ENCODE peak calls at places on chromosomes 16 and 17, in four cellular contexts. K is HFF-Myc, C is right atrium auricular region, J is fibroblast of the aortic adventitia. Q is an unnamed sample.

GRCh38 chr17:8698142-8699050 is 46.2 kb downstream of the CCDC42 start:
- DNase-seq in K (peak), C (peak), J (peak), Q (peak)

GRCh38 chr16:12461201-12461600 is 342.5 kb downstream of the CPPED1 start:
- DNase-seq in K (no peak), C (no peak), J (no peak), Q (no peak)

GRCh38 chr16:3751878-3752277 is 34.6 kb upstream of the TRAP1 start:
- DNase-seq in K (no peak), C (no peak), J (no peak), Q (no peak)

GRCh38 chr16:65579050-65579449 is 457.2 kb upstream of the CDH11 start:
- DNase-seq in K (no peak), C (no peak), J (no peak), Q (no peak)

GRCh38 chr17:3810019-3810418 is 9.0 kb upstream of the ITGAE start:
- DNase-seq in K (no peak), C (no peak), J (no peak), Q (no peak)

GRCh38 chr16:561957-562938 is 2.1 kb downstream of the PRR35 start:
- DNase-seq in K (no peak), C (no peak), J (no peak), Q (no peak)

GRCh38 chr16:19210968-19211367 is 42.9 kb downstream of the SYT17 start:
- DNase-seq in K (no peak), C (no peak), J (no peak), Q (no peak)

GRCh38 chr16:10575506-10576130 is 4.8 kb downstream of the EMP2 start:
- DNase-seq in K (no peak), C (no peak), J (peak), Q (no peak)

GRCh38 chr17:55527520-55528118 is 16.4 kb upstream of the SMIM36 start:
- DNase-seq in K (peak), C (no peak), J (peak), Q (no peak)

GRCh38 chr17:76547642-76548202 is 7.9 kb downstream of the PRCD start:
- DNase-seq in K (no peak), C (no peak), J (no peak), Q (no peak)
- TF ChIP-seq CTCF in K (no peak), C (no peak), J (no peak), Q (no peak)

GRCh38 chr16:26645629-26646028 is 421.1 kb upstream of the C16orf82 start:
- DNase-seq in K (no peak), C (peak), J (no peak), Q (no peak)
- TF ChIP-seq CTCF in K (no peak), C (no peak), J (no peak), Q (no peak)

DNA sequence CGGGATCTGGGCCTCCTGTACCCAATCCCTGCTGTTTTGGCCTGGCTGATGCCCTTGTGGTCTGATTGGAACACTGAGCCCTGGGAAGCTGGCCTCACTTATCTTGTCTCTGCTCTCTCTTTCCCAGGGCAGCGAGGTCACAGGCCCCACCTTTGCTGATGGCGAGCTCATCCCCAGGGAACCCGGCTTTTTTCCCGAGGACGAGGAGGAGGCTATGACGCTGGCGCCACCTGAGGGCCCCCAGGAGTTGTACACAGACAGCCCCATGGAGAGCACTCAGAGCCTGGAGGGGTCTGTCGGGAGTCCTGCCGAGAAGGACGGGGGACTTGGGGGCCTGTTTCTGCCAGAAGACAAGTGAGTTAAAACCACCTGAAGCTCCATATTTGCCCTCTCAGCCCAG is 126.0 kb downstream of the RAB11FIP4 start:
- DNase-seq in K (no peak), C (no peak), J (no peak), Q (no peak)
- TF ChIP-seq CTCF in K (peak), C (no peak), J (peak), Q (no peak)

GRCh38 chr17:81726004-81726403 is 13.9 kb downstream of the SLC25A10 start:
- DNase-seq in K (no peak), C (no peak), J (no peak), Q (no peak)
- TF ChIP-seq CTCF in K (no peak), C (no peak), J (no peak), Q (no peak)

GRCh38 chr17:2337811-2338657 is 733 bp downstream of the SGSM2 start:
- DNase-seq in K (no peak), C (no peak), J (peak), Q (peak)

GRCh38 chr17:2337152-2337810 is at the start of gene SGSM2:
- DNase-seq in K (no peak), C (no peak), J (peak), Q (peak)

GRCh38 chr17:2335726-2336214 is 487 bp downstream of the TSR1 start:
- DNase-seq in K (no peak), C (no peak), J (no peak), Q (no peak)

GRCh38 chr17:2331303-2331702 is 5.0 kb downstream of the TSR1 start:
- DNase-seq in K (no peak), C (no peak), J (no peak), Q (no peak)

GRCh38 chr17:2336215-2337151 is at the start of gene TSR1:
- DNase-seq in K (peak), C (peak), J (peak), Q (peak)
- TF ChIP-seq CTCF in K (no peak), C (no peak), J (peak), Q (peak)

DNA sequence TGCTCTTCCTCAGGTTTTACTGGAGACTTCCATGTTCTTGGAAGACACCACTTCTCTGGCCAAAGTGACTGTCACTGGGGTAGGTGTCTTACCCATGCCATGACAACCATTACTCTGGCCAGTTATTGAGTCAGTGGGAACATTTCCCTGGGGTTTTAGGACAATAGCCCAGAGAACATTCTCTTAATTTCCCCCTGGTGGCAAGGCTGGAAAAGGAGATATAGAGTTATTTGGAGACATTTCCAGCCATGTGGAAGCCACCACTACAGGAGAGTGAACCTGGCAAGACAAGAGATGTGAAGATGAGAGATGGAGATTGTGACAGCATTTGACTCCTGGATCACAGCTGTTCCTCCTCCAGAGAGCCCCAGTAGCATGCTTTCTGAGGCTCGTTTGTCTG is 106.2 kb downstream of the CDK5R1 start:
- DNase-seq in K (no peak), C (no peak), J (no peak), Q (no peak)
- TF ChIP-seq CTCF in K (peak), C (no peak), J (no peak), Q (no peak)

DNA sequence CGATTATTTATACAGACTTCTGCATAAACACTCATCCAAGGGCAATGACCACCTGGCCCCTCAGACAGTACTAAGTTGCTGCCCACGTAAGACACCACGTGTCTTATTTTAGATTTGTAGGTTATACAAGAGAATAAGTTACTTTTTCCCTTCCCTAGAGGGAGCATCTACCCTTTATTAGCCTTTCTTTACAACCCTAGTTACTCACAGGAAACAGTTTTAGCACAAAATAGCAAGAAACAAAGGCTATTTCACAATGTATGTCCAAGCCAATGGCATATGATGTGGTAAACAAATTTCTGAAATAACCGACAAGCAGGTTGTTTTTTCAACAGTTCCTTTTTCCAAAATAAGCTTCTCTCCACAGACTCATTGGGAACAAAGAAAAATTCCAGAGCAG is 50.1 kb upstream of the ERN1 start:
- DNase-seq in K (no peak), C (no peak), J (peak), Q (no peak)
- TF ChIP-seq CTCF in K (no peak), C (no peak), J (peak), Q (no peak)

GRCh38 chr17:17987187-17987896 is 14.7 kb downstream of the DRC3 start:
- DNase-seq in K (no peak), C (no peak), J (no peak), Q (no peak)

GRCh38 chr17:17983776-17984175 is 11.1 kb downstream of the DRC3 start:
- DNase-seq in K (no peak), C (no peak), J (no peak), Q (no peak)

GRCh38 chr17:17985153-17985552 is 12.5 kb downstream of the DRC3 start:
- DNase-seq in K (no peak), C (no peak), J (no peak), Q (no peak)

GRCh38 chr17:17983376-17983775 is 10.7 kb downstream of the DRC3 start:
- DNase-seq in K (no peak), C (no peak), J (no peak), Q (no peak)

GRCh38 chr17:17985555-17985954 is 12.9 kb downstream of the DRC3 start:
- DNase-seq in K (no peak), C (no peak), J (no peak), Q (no peak)
- TF ChIP-seq CTCF in K (peak), C (no peak), J (peak), Q (no peak)

DNA sequence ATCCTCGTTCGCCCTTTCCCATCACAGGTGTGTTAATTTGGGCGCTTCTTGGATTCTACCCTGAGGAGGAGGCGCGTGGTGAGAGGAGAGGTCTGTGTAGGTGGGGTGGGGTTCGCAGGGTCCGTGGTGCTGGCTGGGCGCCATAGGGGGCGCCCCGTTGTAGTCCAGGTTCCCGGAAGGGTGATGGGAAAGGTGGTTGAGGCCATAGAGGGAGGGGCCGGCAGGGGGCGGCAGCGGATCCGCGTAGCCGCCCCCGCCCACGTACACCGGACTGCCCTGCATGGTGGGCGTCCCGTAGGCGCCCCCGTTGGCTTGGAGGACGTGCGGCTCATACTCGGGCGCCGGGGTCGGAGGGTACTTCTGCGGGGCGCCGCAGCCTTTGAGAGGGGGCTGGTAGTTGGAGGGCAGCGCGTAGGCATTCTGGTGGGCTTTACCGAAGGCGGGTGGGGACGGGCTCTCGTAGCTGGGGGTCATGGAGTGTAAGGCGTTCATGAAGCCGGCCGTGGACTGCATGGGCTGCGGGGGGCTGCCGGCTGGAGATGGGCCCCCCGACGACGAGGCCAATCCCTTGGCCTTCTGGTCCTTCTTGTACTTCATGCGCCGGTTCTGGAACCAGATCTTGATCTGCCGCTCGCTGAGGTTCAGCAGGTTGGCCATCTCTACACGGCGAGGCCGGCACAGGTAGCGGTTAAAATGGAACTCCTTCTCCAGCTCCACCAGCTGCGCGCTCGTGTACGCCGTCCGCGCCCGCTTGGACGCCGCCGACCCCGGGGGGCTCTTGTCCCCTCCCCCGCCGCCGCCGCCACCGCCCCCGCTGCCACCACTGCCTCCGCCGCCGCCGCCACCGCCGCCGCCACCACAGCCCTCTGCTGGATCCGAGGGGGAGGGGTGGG is 5.7 kb upstream of the HOXB2 start:
- DNase-seq in K (no peak), C (no peak), J (no peak), Q (no peak)
- TF ChIP-seq CTCF in K (no peak), C (no peak), J (peak), Q (no peak)

DNA sequence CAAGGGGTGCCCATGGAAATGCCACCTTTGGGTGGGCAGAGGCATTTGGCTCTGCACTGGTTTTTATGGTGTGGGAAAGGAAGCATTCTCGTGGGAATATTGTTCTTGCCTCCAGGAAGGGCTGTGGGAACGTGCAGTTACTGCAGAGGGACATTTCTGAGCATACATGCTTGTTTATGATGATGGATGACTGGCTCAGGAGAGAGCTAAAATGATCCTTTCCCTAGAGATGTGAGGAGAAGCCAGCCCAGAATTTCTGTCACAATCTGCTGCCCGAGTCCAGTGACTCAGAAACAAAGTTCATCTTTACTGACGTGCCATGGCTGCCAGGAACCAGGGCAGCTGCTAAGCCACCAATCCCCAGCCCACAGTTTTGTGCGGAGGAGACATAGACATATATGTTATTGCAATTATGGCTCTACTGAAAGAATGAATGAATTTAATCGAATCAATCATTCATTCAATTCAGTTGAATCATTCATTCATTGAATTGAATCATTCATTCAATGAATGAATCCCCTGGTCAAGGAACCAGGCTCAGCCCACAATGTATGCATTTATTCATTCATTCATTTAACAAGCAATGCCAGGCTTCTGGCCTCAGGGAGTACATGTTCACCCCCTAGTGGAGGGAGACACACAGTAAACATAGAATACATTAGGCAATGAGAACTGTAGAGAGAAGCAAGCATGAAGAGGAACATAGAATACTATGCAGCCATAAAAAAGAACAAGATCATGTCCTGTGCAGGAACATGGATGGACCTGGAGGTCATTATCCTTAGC is 414.4 kb upstream of the HSBP1 start:
- DNase-seq in K (no peak), C (no peak), J (peak), Q (peak)
- TF ChIP-seq CTCF in K (peak), C (no peak), J (peak), Q (no peak)

Q was measured in coronary artery.